ENCODE peak calls at places on chromosomes 12 and 14, in six cellular contexts. H is adrenal gland, B is NB4, I is sigmoid colon, K is tibial nerve, L is transverse colon. R is an unnamed sample.

GRCh38 chr12:32183646-32184045 is 77.0 kb downstream of the BICD1 start:
- DNase-seq in L (no peak), I (no peak), K (no peak), H (no peak), B (no peak), R (no peak)

GRCh38 chr12:114355389-114356088 is 50.4 kb downstream of the TBX5 start:
- DNase-seq in L (no peak), H (no peak), K (no peak), I (no peak), B (peak; percentile 39), R (no peak)

GRCh38 chr12:57632369-57632897 is 568 bp downstream of the B4GALNT1 start:
- DNase-seq in B (no peak), L (no peak), K (no peak), I (peak; percentile 67), H (no peak), R (no peak)

GRCh38 chr14:90523544-90523943 is 126.7 kb downstream of the CALM1 start:
- DNase-seq in H (no peak), K (no peak), I (no peak), B (no peak), L (no peak), R (no peak)

GRCh38 chr14:104547998-104548700 is 31.4 kb upstream of the C14orf180 start:
- DNase-seq in I (peak; percentile 56), B (no peak), L (no peak), H (peak; percentile 3), K (no peak), R (no peak)

GRCh38 chr14:39469094-39469710 is 37.0 kb upstream of the FBXO33 start:
- DNase-seq in K (no peak), I (no peak), B (peak; percentile 61), L (peak; percentile 26), H (no peak), R (no peak)

GRCh38 chr12:107992870-107993451 is 136.1 kb upstream of the WSCD2 start:
- DNase-seq in L (no peak), K (no peak), H (peak; percentile 14), I (no peak), B (peak; percentile 64), R (no peak)

GRCh38 chr12:75724913-75725312 is 213.5 kb upstream of the KRR1 start:
- DNase-seq in H (peak; percentile 81), L (no peak), I (peak; percentile 67), B (no peak), K (peak; percentile 21), R (peak; percentile 39)

GRCh38 chr12:19482551-19483109 is 43.3 kb downstream of the AEBP2 start:
- DNase-seq in H (peak; percentile 64), L (no peak), I (no peak), B (peak; percentile 89), K (no peak), R (no peak)

GRCh38 chr12:68131867-68132414 is 27.6 kb downstream of the IFNG start:
- DNase-seq in H (no peak), L (no peak), B (no peak), I (no peak), K (no peak), R (no peak)

GRCh38 chr14:75063491-75064204 is at the start of gene ACYP1:
- DNase-seq in I (peak; percentile 97), L (peak; percentile 96), B (peak; percentile 92), H (peak; percentile 92), K (peak; percentile 94), R (peak; percentile 97)
- TF ChIP-seq POLR2A in I (no peak), L (peak; percentile 57), B (peak; percentile 80), H (no peak), K (peak; percentile 29), R (no peak)

GRCh38 chr12:6336079-6336858 is 5.6 kb downstream of the TNFRSF1A start:
- DNase-seq in I (peak; percentile 98), H (peak; percentile 99), K (peak; percentile 90), L (peak; percentile 92), B (peak; percentile 96), R (peak; percentile 96)
- TF ChIP-seq POLR2A in I (peak; percentile 34), H (peak; percentile 52), K (peak; percentile 63), L (peak; percentile 66), B (peak; percentile 33), R (no peak)

DNA sequence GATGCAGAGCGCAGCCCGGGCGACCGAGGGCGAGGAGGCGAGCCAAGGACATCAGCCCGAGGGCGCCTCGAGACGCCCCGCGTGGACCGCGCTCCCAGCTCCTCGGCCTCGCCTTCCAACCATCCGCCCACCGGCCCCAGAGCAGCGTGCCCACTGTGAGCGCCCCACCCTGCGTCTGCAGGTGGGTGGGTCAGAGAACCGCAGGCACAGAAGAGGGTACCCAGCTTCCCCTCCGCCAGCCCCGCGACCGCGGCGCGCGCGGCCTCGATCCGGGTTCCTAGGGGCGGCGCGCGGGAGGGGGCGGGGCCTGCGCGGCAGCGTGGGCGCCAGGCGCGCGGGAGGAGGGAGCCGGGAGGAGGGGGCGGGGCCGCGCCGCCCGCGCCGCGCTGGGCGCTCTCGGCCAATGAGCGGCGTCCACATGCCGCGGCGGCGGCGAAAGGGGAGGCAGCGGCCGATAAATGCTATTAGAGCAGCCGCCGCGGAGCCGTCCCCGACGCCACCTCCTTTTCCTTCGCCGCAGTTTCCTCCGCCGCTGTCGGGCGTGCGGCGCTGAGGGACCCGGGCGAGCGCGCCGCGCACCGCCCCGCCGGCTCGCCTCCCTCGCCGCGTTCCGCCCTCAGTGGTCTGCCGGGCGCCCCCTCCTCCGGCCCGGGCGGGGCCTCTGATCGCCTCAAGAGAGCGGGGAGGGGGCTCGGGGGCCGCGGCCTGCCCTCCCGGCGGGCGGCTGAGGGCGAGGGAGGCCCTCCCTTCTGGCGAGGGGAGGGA is at the start of gene ATP2A2:
- DNase-seq in B (peak; percentile 96), K (peak; percentile 71), I (peak; percentile 94), L (peak; percentile 92), H (peak; percentile 88), R (peak; percentile 85)
- TF ChIP-seq POLR2A in B (peak; percentile 86), K (peak; percentile 91), I (peak; percentile 79), L (peak; percentile 75), H (peak; percentile 94), R (peak; percentile 96)

DNA sequence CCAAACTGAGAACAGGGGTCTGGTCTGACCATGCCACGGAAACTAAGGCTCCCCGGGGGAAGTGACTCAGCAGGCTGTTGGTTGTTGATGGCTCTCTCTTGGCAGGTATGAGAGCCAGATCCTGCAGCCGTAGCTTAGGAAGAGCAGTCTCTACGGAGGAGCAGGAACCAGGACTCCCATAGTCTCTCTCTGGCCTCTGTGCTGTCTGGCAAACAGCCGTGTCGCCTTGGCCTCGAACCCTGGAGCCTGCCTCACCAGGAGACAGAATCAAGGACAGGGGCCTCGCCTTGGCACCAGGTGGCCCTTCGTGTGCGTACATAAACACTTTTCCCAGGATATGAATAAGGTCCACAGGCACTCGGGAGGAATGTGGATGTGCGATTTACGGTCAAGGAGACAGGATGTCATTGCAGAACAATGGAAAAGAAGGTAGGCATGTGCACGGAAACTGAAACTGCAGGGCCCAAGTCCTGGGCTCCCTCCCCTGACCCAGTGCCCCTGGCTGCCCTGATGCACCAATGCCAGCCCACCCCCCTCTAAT is 7.9 kb downstream of the VWF start:
- DNase-seq in H (peak; percentile 33), L (no peak), I (no peak), B (no peak), K (no peak), R (no peak)
- TF ChIP-seq POLR2A in H (no peak), L (no peak), I (no peak), B (no peak), K (no peak), R (no peak)

GRCh38 chr12:53192531-53193021 is 11.9 kb upstream of the CSAD start:
- DNase-seq in L (no peak), H (no peak), K (no peak), I (no peak), B (no peak), R (no peak)

GRCh38 chr12:53190108-53190729 is 9.5 kb upstream of the CSAD start:
- DNase-seq in H (peak; percentile 72), K (peak; percentile 50), L (peak; percentile 44), I (peak; percentile 86), B (peak; percentile 65), R (peak; percentile 57)

GRCh38 chr12:53193040-53193439 is 12.3 kb upstream of the CSAD start:
- DNase-seq in K (no peak), H (no peak), B (no peak), L (no peak), I (no peak), R (no peak)

GRCh38 chr12:53191096-53191884 is 10.6 kb upstream of the CSAD start:
- DNase-seq in H (no peak), L (no peak), B (no peak), I (no peak), K (no peak), R (no peak)

GRCh38 chr12:53191885-53192530 is 11.3 kb upstream of the CSAD start:
- DNase-seq in B (no peak), K (no peak), L (no peak), H (no peak), I (no peak), R (no peak)
- TF ChIP-seq POLR2A in B (no peak), K (no peak), L (no peak), H (no peak), I (no peak), R (no peak)

GRCh38 chr14:74638970-74639369 is 26.9 kb upstream of the LTBP2 start:
- DNase-seq in H (no peak), I (no peak), K (no peak), L (no peak), B (no peak), R (no peak)

GRCh38 chr14:74635831-74636230 is 23.8 kb upstream of the LTBP2 start:
- DNase-seq in K (no peak), B (no peak), L (no peak), H (no peak), I (no peak), R (no peak)

GRCh38 chr14:74636424-74637183 is 24.6 kb upstream of the LTBP2 start:
- DNase-seq in B (no peak), L (no peak), H (no peak), I (no peak), K (no peak), R (no peak)

GRCh38 chr14:74637184-74637562 is 25.1 kb upstream of the LTBP2 start:
- DNase-seq in B (no peak), I (no peak), H (no peak), K (no peak), L (no peak), R (no peak)

GRCh38 chr14:74638066-74638465 is 26.0 kb upstream of the LTBP2 start:
- DNase-seq in B (no peak), K (no peak), H (no peak), I (no peak), L (no peak), R (no peak)
- TF ChIP-seq POLR2A in B (no peak), K (no peak), H (no peak), I (no peak), L (no peak), R (no peak)